ENCODE peak calls at places on chromosomes 6 and 20, in eight cellular contexts. R is left ventricle myocardium inferior; M is heart left ventricle; B is T-helper 2 cell; J is activated CD4-positive, alpha-beta memory T cell treated with anti-CD3 and anti-CD28 coated beads, Interleukin-2, amount 10 ng/mL, durations not matched to agents 7 days and 5 days; O is iPS-NIHi11; A is neural crest cell; K is stimulated activated CD4-positive, alpha-beta T cell treated with anti-CD3 and anti-CD28 coated beads, Interleukin-12 subunit alpha, Interleukin-12 subunit beta, amount 100 ng/mL, for 4 hours. C is an unnamed sample.

GRCh38 chr6:153976921-153977693 is 61.9 kb upstream of the OPRM1 start:
- DNase-seq in R (no peak), M (no peak), B (no peak), J (no peak), O (no peak), A (no peak), K (no peak), C (no peak)

GRCh38 chr20:23290761-23291574 is 59.6 kb upstream of the NXT1 start:
- DNase-seq in R (no peak), M (no peak), B (no peak), J (no peak), O (no peak), A (no peak), K (no peak), C (no peak)

GRCh38 chr6:40706222-40706621 is 119.1 kb upstream of the LRFN2 start:
- DNase-seq in R (no peak), M (no peak), B (no peak), J (no peak), O (no peak), A (no peak), K (no peak), C (no peak)

GRCh38 chr6:27213544-27214125 is 33.9 kb upstream of the PRSS16 start:
- DNase-seq in R (no peak), M (no peak), B (no peak), J (no peak), O (no peak), A (peak; percentile 49), K (no peak), C (no peak)

GRCh38 chr20:37627060-37627766 is 66.6 kb upstream of the CTNNBL1 start:
- DNase-seq in R (peak; percentile 28), M (peak; percentile 68), B (no peak), J (peak; percentile 48), O (peak; percentile 81), A (peak; percentile 72), K (peak; percentile 9), C (peak; percentile 64)

GRCh38 chr6:81769834-81770233 is 17.4 kb upstream of the TENT5A start:
- DNase-seq in R (no peak), M (no peak), B (no peak), J (no peak), O (peak; percentile 23), A (no peak), K (no peak), C (no peak)

GRCh38 chr6:46011241-46012085 is 4.2 kb downstream of the CLIC5 start:
- DNase-seq in R (peak; percentile 17), M (no peak), B (peak; percentile 33), J (peak; percentile 79), O (no peak), A (no peak), K (peak; percentile 25), C (peak; percentile 37)

GRCh38 chr6:17393335-17394191 is at the start of gene CAP2:
- DNase-seq in R (peak; percentile 68), M (peak; percentile 78), B (no peak), J (no peak), O (peak; percentile 85), A (peak; percentile 69), K (no peak), C (peak; percentile 65)

GRCh38 chr6:12927746-12928145 is 211.2 kb downstream of the PHACTR1 start:
- DNase-seq in R (no peak), M (no peak), B (no peak), J (no peak), O (no peak), A (no peak), K (no peak), C (no peak)

GRCh38 chr20:15863735-15864134 is 709.5 kb downstream of the KIF16B start:
- DNase-seq in R (no peak), M (no peak), B (no peak), J (no peak), O (no peak), A (no peak), K (no peak), C (no peak)

GRCh38 chr20:46741924-46742692 is 32.7 kb downstream of the SLC2A10 start:
- DNase-seq in R (no peak), M (no peak), B (no peak), J (no peak), O (no peak), A (no peak), K (no peak), C (no peak)

GRCh38 chr6:3226422-3227362 is 761 bp downstream of the TUBB2B start:
- DNase-seq in R (no peak), M (no peak), B (no peak), J (no peak), O (peak; percentile 69), A (peak; percentile 63), K (no peak), C (peak; percentile 36)

GRCh38 chr6:30820196-30820595 is 64.1 kb upstream of the DDR1 start:
- DNase-seq in R (peak; percentile 26), M (no peak), B (no peak), J (no peak), O (no peak), A (no peak), K (no peak), C (peak; percentile 80)

GRCh38 chr20:31695849-31696804 is 26.5 kb downstream of the BCL2L1 start:
- DNase-seq in R (no peak), M (no peak), B (no peak), J (no peak), O (no peak), A (no peak), K (no peak), C (no peak)

GRCh38 chr6:56334937-56335336 is 87.6 kb upstream of the COL21A1 start:
- DNase-seq in R (no peak), M (no peak), B (no peak), J (no peak), O (no peak), A (no peak), K (no peak), C (no peak)

C was measured in left cardiac atrium.